ENCODE peak calls at places on chromosomes 7 and 10, in seven cellular contexts. V is PC-3, I is AG09309, L is lower leg skin, D is thoracic aorta, Z is fibroblast of the aortic adventitia, N is astrocyte. U is an unnamed sample.

GRCh38 chr10:660980-661890 is 28.2 kb downstream of the DIP2C start:
- DNase-seq in V (no peak), I (no peak), L (no peak), D (no peak), Z (no peak), N (no peak), U (no peak)

GRCh38 chr7:151756076-151756731 is 120.7 kb downstream of the PRKAG2 start:
- DNase-seq in V (peak), I (no peak), L (no peak), D (no peak), Z (no peak), N (peak), U (peak)

GRCh38 chr10:95356-96115 is 39.7 kb upstream of the ZMYND11 start:
- DNase-seq in V (no peak), I (no peak), L (no peak), D (no peak), Z (no peak), N (no peak), U (no peak)

GRCh38 chr10:21724695-21725371 is 190.8 kb downstream of the MLLT10 start:
- DNase-seq in V (peak), I (peak), L (peak), D (peak), Z (peak), N (peak), U (peak)

GRCh38 chr10:106560925-106561640 is 603.4 kb downstream of the SORCS1 start:
- DNase-seq in V (peak), I (no peak), L (no peak), D (no peak), Z (peak), N (peak), U (peak)

GRCh38 chr10:79273603-79274002 is 73.7 kb upstream of the PPIF start:
- DNase-seq in V (no peak), I (no peak), L (peak), D (no peak), Z (peak), N (no peak), U (no peak)

GRCh38 chr7:49778731-49779270 is 5.4 kb downstream of the VWC2 start:
- DNase-seq in V (no peak), I (no peak), L (no peak), D (no peak), Z (no peak), N (no peak), U (no peak)

GRCh38 chr7:2567663-2568238 is 9.0 kb downstream of the IQCE start:
- DNase-seq in V (no peak), I (no peak), L (no peak), D (no peak), Z (peak), N (no peak), U (peak)

GRCh38 chr10:14302035-14302434 is 28.7 kb downstream of the FRMD4A start:
- DNase-seq in V (peak), I (peak), L (no peak), D (no peak), Z (peak), N (peak), U (no peak)

GRCh38 chr10:47312663-47312995 is 9.6 kb upstream of the GDF2 start:
- DNase-seq in V (no peak), I (no peak), L (no peak), D (no peak), Z (no peak), N (no peak), U (no peak)

GRCh38 chr7:19122018-19122588 is 4.7 kb upstream of the TWIST1 start:
- DNase-seq in V (peak), I (no peak), L (no peak), D (no peak), Z (peak), N (no peak), U (peak)

GRCh38 chr7:30908681-30909080 is 3.0 kb upstream of the AQP1 start:
- DNase-seq in V (no peak), I (no peak), L (no peak), D (no peak), Z (no peak), N (no peak), U (no peak)

GRCh38 chr10:52864459-52865106 is 92.0 kb upstream of the MBL2 start:
- DNase-seq in V (peak), I (peak), L (no peak), D (no peak), Z (peak), N (peak), U (peak)

GRCh38 chr7:31782411-31782991 is 95.5 kb downstream of the PPP1R17 start:
- DNase-seq in V (peak), I (peak), L (no peak), D (no peak), Z (peak), N (peak), U (peak)

GRCh38 chr10:58016614-58017013 is 251.1 kb downstream of the IPMK start:
- DNase-seq in V (no peak), I (no peak), L (no peak), D (no peak), Z (no peak), N (no peak), U (no peak)

GRCh38 chr10:86755740-86756510 is 494 bp upstream of the BMPR1A start:
- DNase-seq in V (peak), I (peak), L (peak), D (peak), Z (peak), N (peak), U (peak)

GRCh38 chr10:73623056-73623455 is 18.2 kb downstream of the MYOZ1 start:
- DNase-seq in V (no peak), I (no peak), L (no peak), D (no peak), Z (no peak), N (no peak), U (no peak)

GRCh38 chr10:109451879-109452278 is 471.4 kb downstream of the XPNPEP1 start:
- DNase-seq in V (no peak), I (no peak), L (no peak), D (no peak), Z (no peak), N (no peak), U (no peak)

GRCh38 chr7:96729795-96730194 is 20.1 kb upstream of the SEM1 start:
- DNase-seq in V (peak), I (no peak), L (no peak), D (no peak), Z (no peak), N (no peak), U (no peak)

GRCh38 chr7:87218941-87219544 is 489 bp downstream of the TMEM243 start:
- DNase-seq in V (peak), I (no peak), L (peak), D (no peak), Z (peak), N (peak), U (peak)

GRCh38 chr10:132144086-132144485 is 42.7 kb upstream of the DPYSL4 start:
- DNase-seq in V (no peak), I (no peak), L (no peak), D (no peak), Z (no peak), N (no peak), U (no peak)

GRCh38 chr7:155914341-155914740 is 102.1 kb upstream of the SHH start:
- DNase-seq in V (no peak), I (no peak), L (no peak), D (no peak), Z (no peak), N (no peak), U (no peak)

GRCh38 chr10:117217196-117217761 is 20.0 kb downstream of the KCNK18 start:
- DNase-seq in V (peak), I (no peak), L (no peak), D (no peak), Z (no peak), N (no peak), U (no peak)

GRCh38 chr10:100143756-100144155 is 42.1 kb downstream of the ERLIN1 start:
- DNase-seq in V (no peak), I (no peak), L (no peak), D (no peak), Z (no peak), N (no peak), U (no peak)

GRCh38 chr7:152710134-152710404 is 34.1 kb upstream of the XRCC2 start:
- DNase-seq in V (no peak), I (no peak), L (no peak), D (no peak), Z (no peak), N (no peak), U (no peak)

GRCh38 chr10:52314822-52315552 is 906 bp downstream of the DKK1 start:
- DNase-seq in V (peak), I (no peak), L (no peak), D (no peak), Z (peak), N (peak), U (peak)

GRCh38 chr7:484365-485101 is 35.1 kb downstream of the PDGFA start:
- DNase-seq in V (no peak), I (no peak), L (no peak), D (no peak), Z (no peak), N (no peak), U (no peak)

GRCh38 chr7:150992833-150993302 is 2.1 kb downstream of the NOS3 start:
- DNase-seq in V (no peak), I (no peak), L (no peak), D (no peak), Z (no peak), N (no peak), U (peak)

GRCh38 chr7:32301427-32301826 is 188.8 kb downstream of the LSM5 start:
- DNase-seq in V (no peak), I (no peak), L (no peak), D (no peak), Z (no peak), N (no peak), U (no peak)

GRCh38 chr7:44515595-44516268 is 25.3 kb upstream of the NUDCD3 start:
- DNase-seq in V (no peak), I (no peak), L (no peak), D (no peak), Z (no peak), N (no peak), U (no peak)

GRCh38 chr10:132274986-132275385 is 32.8 kb downstream of the STK32C start:
- DNase-seq in V (no peak), I (no peak), L (no peak), D (no peak), Z (no peak), N (no peak), U (no peak)

GRCh38 chr10:73774637-73775036 is 7.2 kb upstream of the CHCHD1 start:
- DNase-seq in V (peak), I (no peak), L (no peak), D (no peak), Z (peak), N (no peak), U (peak)

GRCh38 chr10:84588426-84588825 is 260.0 kb downstream of the CCSER2 start:
- DNase-seq in V (no peak), I (no peak), L (peak), D (no peak), Z (no peak), N (no peak), U (no peak)

GRCh38 chr7:157809863-157810851 is 473.4 kb downstream of the DNAJB6 start:
- DNase-seq in V (no peak), I (no peak), L (no peak), D (no peak), Z (no peak), N (no peak), U (no peak)
- H3K4me3 ChIP-seq in V (no peak), I (no peak), L (no peak), D (no peak), Z (no peak), N (no peak), U (no peak)

GRCh38 chr7:42993038-42993437 is 60.9 kb downstream of the MRPL32 start:
- DNase-seq in V (no peak), I (no peak), L (no peak), D (no peak), Z (no peak), N (no peak), U (no peak)
- TF ChIP-seq CTCF in V (no peak), I (no peak), L (no peak), D (no peak), Z (no peak), N (no peak), U (peak)

DNA sequence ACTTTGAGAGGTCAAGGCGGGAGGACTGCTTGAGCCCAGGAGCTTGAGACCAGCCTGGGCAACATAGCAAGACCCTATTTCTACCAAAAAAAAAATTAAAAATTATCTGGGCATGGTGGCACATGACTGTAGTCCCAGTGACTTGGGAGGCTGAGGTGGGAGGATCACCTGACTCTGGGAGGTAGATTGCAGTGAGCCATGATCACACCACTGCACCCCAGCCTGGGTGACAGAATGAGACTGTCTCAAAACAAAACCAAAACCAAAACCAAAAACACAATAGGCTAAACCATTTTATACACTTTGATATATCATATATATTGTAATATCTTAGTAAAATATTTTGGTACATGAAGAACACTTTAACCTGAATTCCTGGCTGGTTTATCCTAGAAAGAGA is 101.6 kb downstream of the RAPGEF5 start:
- DNase-seq in V (no peak), I (no peak), L (no peak), D (no peak), Z (no peak), N (no peak), U (no peak)
- H3K4me3 ChIP-seq in V (no peak), I (no peak), L (no peak), D (no peak), Z (no peak), N (no peak), U (no peak)

DNA sequence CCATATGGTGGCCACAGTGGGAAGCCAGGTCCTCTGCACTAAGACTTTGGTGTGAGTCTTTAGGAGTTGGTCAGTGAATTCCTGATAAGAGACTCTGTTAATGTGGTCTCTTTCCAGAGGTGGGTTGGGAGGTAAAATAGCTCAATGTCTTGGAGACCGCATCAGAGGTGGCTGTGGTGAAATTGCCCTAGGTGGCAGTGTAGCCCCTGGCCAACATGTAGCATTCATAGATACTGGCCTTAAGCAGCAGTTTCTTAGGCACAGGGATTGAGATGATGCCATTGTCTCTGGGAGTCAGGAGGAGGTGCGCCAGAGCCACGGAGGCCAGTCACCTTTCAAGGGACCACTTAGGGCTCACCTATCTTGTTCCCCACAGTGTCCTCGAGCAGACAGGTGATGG is 202.8 kb downstream of the CREB5 start:
- DNase-seq in V (peak), I (no peak), L (no peak), D (no peak), Z (peak), N (no peak), U (no peak)
- TF ChIP-seq CTCF in V (peak), I (no peak), L (no peak), D (no peak), Z (peak), N (no peak), U (peak)

DNA sequence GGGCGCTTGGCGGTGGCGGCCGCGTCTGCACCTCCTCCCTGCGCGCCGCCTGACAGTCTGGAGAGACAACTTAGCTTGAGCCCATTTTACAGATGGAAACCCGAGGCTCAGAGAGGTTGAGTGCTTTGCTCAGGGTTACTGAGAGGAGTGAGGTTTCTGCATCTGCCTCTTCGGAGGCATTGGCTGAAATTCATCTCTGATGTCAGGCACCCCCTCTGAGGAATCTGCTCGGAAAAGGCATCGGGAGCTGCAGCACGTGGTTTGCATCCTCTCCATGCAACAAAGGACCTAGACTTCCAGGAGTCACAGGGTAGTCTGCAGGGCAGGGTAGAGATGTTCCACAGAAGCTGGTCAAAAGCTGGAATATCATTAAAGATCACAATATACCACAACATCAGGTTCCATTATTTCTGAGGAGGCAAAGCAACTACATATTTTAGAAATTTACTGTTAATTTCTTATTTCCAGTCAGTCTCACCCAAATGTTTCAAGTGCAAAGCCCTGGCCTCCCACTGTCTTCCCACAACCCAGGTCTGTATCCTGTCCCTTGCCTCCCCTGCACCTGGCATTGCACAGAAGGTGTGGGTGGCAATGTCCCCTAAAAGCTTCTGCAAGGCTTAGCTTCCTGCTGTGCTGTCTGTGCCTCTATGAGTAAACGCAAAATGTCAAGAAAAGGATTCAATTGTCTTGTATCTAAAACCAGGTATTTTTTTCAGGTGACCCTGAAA is 3.4 kb upstream of the ANTXRL start:
- DNase-seq in V (no peak), I (no peak), L (peak), D (no peak), Z (peak), N (no peak), U (no peak)
- H3K4me3 ChIP-seq in V (peak), I (no peak), L (no peak), D (peak), Z (peak), N (no peak), U (peak)

GRCh38 chr10:114301177-114301576 is 62.1 kb downstream of the VWA2 start:
- DNase-seq in V (peak), I (no peak), L (no peak), D (no peak), Z (no peak), N (no peak), U (no peak)
- TF ChIP-seq CTCF in V (peak), I (no peak), L (no peak), D (no peak), Z (no peak), N (no peak), U (no peak)

DNA sequence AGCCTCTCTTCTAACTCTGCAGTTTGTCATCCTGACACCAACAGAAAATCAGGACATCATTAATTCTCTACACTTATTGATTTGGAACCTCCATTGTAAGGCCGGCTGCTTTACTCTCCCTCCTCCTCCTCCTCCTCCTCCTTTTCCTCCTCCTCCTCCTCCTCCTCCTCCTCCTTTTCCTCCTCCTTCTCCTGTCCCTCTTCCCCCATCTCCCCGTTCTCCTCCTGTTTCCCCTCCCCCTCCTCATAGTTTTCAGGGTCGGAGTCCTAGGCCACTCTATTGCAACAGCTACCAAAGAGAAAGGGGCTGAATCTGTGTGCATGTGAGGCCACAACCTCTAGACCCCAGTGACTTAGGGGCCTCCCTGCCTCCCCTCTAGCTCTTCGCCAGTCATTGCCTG is 136.1 kb downstream of the HECW1 start:
- DNase-seq in V (no peak), I (no peak), L (no peak), D (no peak), Z (no peak), N (no peak), U (no peak)
- H3K4me3 ChIP-seq in V (peak), I (peak), L (no peak), D (peak), Z (peak), N (peak), U (peak)

DNA sequence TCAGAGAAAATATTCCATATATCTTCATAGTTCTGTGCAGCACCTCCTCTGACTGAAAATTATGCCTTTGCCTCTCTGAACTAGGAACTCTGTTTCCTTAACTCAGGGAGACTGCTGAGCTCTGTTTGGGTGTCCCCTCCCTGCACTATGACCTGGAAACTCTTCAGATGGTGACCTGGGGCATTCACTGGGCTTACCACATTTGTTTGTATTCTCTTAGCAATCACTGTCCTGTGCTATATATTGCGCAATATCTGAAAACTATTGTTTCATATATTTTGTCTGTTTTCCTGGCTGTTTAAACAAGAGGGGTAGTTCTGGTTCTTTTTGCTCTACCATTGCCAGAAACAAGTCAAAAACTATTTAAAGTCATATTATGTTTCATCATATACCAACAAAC is 181.8 kb upstream of the KIAA1217 start:
- DNase-seq in V (no peak), I (no peak), L (no peak), D (no peak), Z (peak), N (no peak), U (no peak)
- TF ChIP-seq CTCF in V (no peak), I (no peak), L (no peak), D (no peak), Z (no peak), N (no peak), U (no peak)

GRCh38 chr10:127968659-127969058 is 61.8 kb downstream of the PTPRE start:
- DNase-seq in V (no peak), I (no peak), L (no peak), D (no peak), Z (peak), N (peak), U (no peak)

GRCh38 chr10:127966875-127967274 is 60.0 kb downstream of the PTPRE start:
- DNase-seq in V (no peak), I (no peak), L (peak), D (no peak), Z (no peak), N (no peak), U (no peak)

GRCh38 chr10:127971101-127971946 is 64.4 kb downstream of the PTPRE start:
- DNase-seq in V (no peak), I (no peak), L (peak), D (no peak), Z (no peak), N (no peak), U (no peak)

GRCh38 chr10:127964644-127965043 is 57.7 kb downstream of the PTPRE start:
- DNase-seq in V (no peak), I (no peak), L (peak), D (no peak), Z (no peak), N (no peak), U (peak)

GRCh38 chr10:127968027-127968441 is 61.1 kb downstream of the PTPRE start:
- DNase-seq in V (no peak), I (no peak), L (peak), D (no peak), Z (no peak), N (no peak), U (no peak)
- H3K4me3 ChIP-seq in V (no peak), I (no peak), L (no peak), D (no peak), Z (no peak), N (no peak), U (no peak)

U was measured in fibroblast of villous mesenchyme.